ENCODE peak calls at places on chromosomes 7 and 10, in ten cellular contexts. P, G, B, N, O, L, H, K, M and F are unnamed samples.

GRCh38 chr7:152292897-152293296 is 142.9 kb downstream of the KMT2C start:
- DNase-seq in K (no peak), B (no peak), L (no peak), H (no peak), G (no peak), N (no peak), O (no peak), P (no peak), M (no peak), F (no peak)

GRCh38 chr10:103564799-103565365 is 71.4 kb downstream of the NEURL1 start:
- DNase-seq in N (peak; percentile 8), O (peak; percentile 69), P (no peak), G (no peak), B (peak; percentile 49), H (no peak), M (no peak), L (no peak), K (peak; percentile 74), F (peak; percentile 68)

GRCh38 chr7:39631736-39632304 is 8.4 kb downstream of the RALA start:
- DNase-seq in L (no peak), G (no peak), P (no peak), O (no peak), M (no peak), N (no peak), B (no peak), K (no peak), H (no peak), F (no peak)

GRCh38 chr7:17941171-17941490 is 837 bp upstream of the SNX13 start:
- DNase-seq in B (peak; percentile 40), L (no peak), G (no peak), K (no peak), O (no peak), M (no peak), P (no peak), H (no peak), N (no peak), F (no peak)

GRCh38 chr7:40469481-40469880 is 334.7 kb downstream of the SUGCT start:
- DNase-seq in H (no peak), P (peak; percentile 65), K (no peak), L (no peak), N (peak; percentile 84), O (no peak), G (peak; percentile 74), B (peak; percentile 67), M (no peak), F (no peak)

GRCh38 chr7:54260868-54261475 is 281.2 kb upstream of the VSTM2A start:
- DNase-seq in M (no peak), P (no peak), B (no peak), N (no peak), L (no peak), H (no peak), O (no peak), G (no peak), K (no peak), F (no peak)

GRCh38 chr10:122624546-122624945 is 64.0 kb downstream of the DMBT1 start:
- DNase-seq in M (no peak), K (no peak), H (no peak), O (no peak), N (no peak), L (no peak), P (no peak), B (no peak), G (no peak), F (no peak)

GRCh38 chr7:17298102-17298839 is at the start of gene AHR:
- DNase-seq in G (peak; percentile 97), P (peak; percentile 89), B (peak; percentile 95), H (peak; percentile 94), M (peak; percentile 75), L (no peak), N (peak; percentile 95), K (peak; percentile 93), O (peak; percentile 79), F (peak; percentile 90)

GRCh38 chr10:128160335-128160734 is 34.1 kb upstream of the MKI67 start:
- DNase-seq in G (no peak), K (no peak), M (no peak), O (no peak), P (no peak), L (no peak), N (no peak), H (no peak), B (no peak), F (no peak)

GRCh38 chr7:155251831-155252230 is 45.8 kb upstream of the INSIG1 start:
- DNase-seq in G (no peak), K (no peak), L (no peak), O (no peak), N (no peak), M (no peak), H (no peak), P (no peak), B (no peak), F (no peak)

GRCh38 chr7:116195451-116195850 is 14.9 kb upstream of the TES start:
- DNase-seq in M (no peak), K (no peak), G (no peak), L (no peak), O (no peak), B (no peak), P (no peak), N (peak; percentile 76), H (no peak), F (no peak)

GRCh38 chr7:44791278-44792219 is 4.9 kb upstream of the PPIA start:
- DNase-seq in K (no peak), P (peak; percentile 55), N (peak; percentile 37), B (no peak), O (no peak), M (no peak), H (no peak), L (no peak), G (no peak), F (no peak)

GRCh38 chr10:25059990-25060389 is 43.6 kb downstream of the THNSL1 start:
- DNase-seq in P (peak; percentile 52), B (peak; percentile 87), O (no peak), G (peak; percentile 91), L (no peak), H (peak; percentile 84), N (peak; percentile 90), M (no peak), K (no peak), F (no peak)

GRCh38 chr10:101030492-101031127 is 319 bp downstream of the PDZD7 start:
- DNase-seq in G (no peak), K (no peak), N (no peak), M (no peak), B (no peak), P (no peak), O (no peak), L (no peak), H (no peak), F (no peak)

GRCh38 chr7:37448057-37448636 is 517 bp downstream of the ELMO1 start:
- DNase-seq in N (no peak), O (no peak), K (peak; percentile 63), G (no peak), H (no peak), M (peak; percentile 2), P (no peak), L (peak; percentile 43), B (no peak), F (peak; percentile 59)

GRCh38 chr7:37449621-37450020 is 957 bp upstream of the ELMO1 start:
- DNase-seq in O (no peak), M (no peak), P (no peak), L (no peak), G (no peak), N (no peak), B (no peak), H (no peak), K (no peak), F (no peak)

GRCh38 chr7:37446371-37446770 is 2.3 kb downstream of the ELMO1 start:
- DNase-seq in N (no peak), M (no peak), K (no peak), G (no peak), L (no peak), O (no peak), H (no peak), P (no peak), B (peak; percentile 24), F (no peak)

GRCh38 chr7:37450035-37450434 is 1.4 kb upstream of the ELMO1 start:
- DNase-seq in H (no peak), G (no peak), L (no peak), K (no peak), B (no peak), P (no peak), O (no peak), M (no peak), N (no peak), F (no peak)

DNA sequence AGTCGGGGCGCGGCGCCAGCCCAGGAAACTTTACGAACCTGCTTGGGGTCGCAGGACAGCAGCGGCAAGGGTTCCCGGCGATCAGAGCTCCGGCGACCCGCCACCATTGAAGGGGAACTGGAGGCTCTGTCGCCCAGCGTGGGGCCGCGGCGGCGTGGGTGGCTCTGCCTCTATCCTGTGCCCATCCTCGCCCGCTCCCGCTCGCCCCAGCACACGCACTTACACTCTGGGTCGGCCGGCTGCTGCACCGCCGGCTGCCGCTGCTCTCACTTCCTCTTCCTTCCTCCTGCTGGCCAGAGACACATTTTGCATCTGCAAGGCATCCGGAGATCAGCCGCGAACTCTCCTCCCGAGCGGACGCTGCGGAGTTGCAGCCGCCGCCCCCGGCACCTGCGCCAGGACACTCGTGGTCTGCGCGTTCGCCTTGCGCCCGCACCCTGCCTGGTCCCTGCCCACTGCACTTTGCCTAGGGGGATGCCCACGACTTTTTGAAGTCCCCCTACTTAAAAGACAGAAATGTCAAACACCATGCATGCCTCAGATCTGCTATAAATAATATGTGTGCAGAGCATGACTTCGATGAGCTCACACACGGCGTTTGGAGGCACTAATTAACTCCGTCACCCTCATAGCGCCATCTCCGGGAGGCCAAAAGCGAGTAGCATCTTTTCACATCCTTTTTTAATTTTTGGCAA is at the start of gene ELMO1:
- DNase-seq in K (peak; percentile 93), M (peak; percentile 50), L (peak; percentile 58), G (peak; percentile 87), B (peak; percentile 88), H (peak; percentile 76), P (no peak), O (peak; percentile 75), N (peak; percentile 33), F (peak; percentile 90)
- TF ChIP-seq CTCF in K (no peak), M (peak; percentile 68), L (peak; percentile 57), G (peak; percentile 46), B (peak; percentile 42), H (peak; percentile 23), P (no peak), O (peak; percentile 68), N (peak; percentile 39), F (peak; percentile 38)

GRCh38 chr10:87504667-87505365 is at the start of gene MINPP1:
- DNase-seq in L (peak; percentile 68), K (peak; percentile 88), H (peak; percentile 82), P (peak; percentile 56), M (peak; percentile 23), G (peak; percentile 86), N (peak; percentile 83), B (peak; percentile 93), O (peak; percentile 82), F (peak; percentile 88)
- TF ChIP-seq CTCF in L (no peak), K (no peak), H (no peak), P (no peak), M (no peak), G (no peak), N (peak; percentile 2), B (no peak), O (no peak), F (no peak)

GRCh38 chr10:69786791-69787190 is 14.9 kb upstream of the COL13A1 start:
- DNase-seq in H (no peak), B (no peak), K (no peak), G (peak; percentile 65), L (no peak), M (no peak), P (no peak), O (peak; percentile 21), N (peak; percentile 41), F (no peak)
- TF ChIP-seq CTCF in H (no peak), B (peak; percentile 35), K (no peak), G (peak; percentile 14), L (no peak), M (no peak), P (peak; percentile 54), O (no peak), N (peak; percentile 65), F (no peak)

GRCh38 chr10:71812016-71812912 is 38.8 kb downstream of the PSAP start:
- DNase-seq in N (peak; percentile 30), P (no peak), H (peak; percentile 69), O (peak; percentile 90), G (peak; percentile 75), L (peak; percentile 52), K (peak; percentile 90), M (peak; percentile 63), B (peak; percentile 81), F (peak; percentile 88)
- TF ChIP-seq CTCF in N (peak; percentile 83), P (peak; percentile 86), H (peak; percentile 83), O (peak; percentile 82), G (peak; percentile 82), L (peak; percentile 74), K (peak; percentile 76), M (peak; percentile 79), B (peak; percentile 65), F (peak; percentile 82)